ENCODE peak calls at places on chromosome 6, in four cellular contexts. G, H, B and E are unnamed samples.

GRCh38 chr6:74458536-74458935 is 747.3 kb downstream of the COL12A1 start:
- DNase-seq in G (no peak), H (no peak), B (no peak), E (no peak)

GRCh38 chr6:166774770-166775169 is 147.7 kb upstream of the RPS6KA2 start:
- DNase-seq in G (no peak), H (no peak), B (no peak), E (no peak)

GRCh38 chr6:104682722-104683643 is 176.7 kb downstream of the HACE1 start:
- DNase-seq in G (no peak), H (peak), B (no peak), E (peak)

GRCh38 chr6:35601331-35602132 is 87.2 kb downstream of the FKBP5 start:
- DNase-seq in G (no peak), H (no peak), B (no peak), E (peak)

GRCh38 chr6:36933102-36933501 is 21.4 kb upstream of the PI16 start:
- DNase-seq in G (no peak), H (no peak), B (no peak), E (peak)

GRCh38 chr6:9540534-9541126 is 874.2 kb downstream of the TFAP2A start:
- DNase-seq in G (no peak), H (no peak), B (no peak), E (peak)

GRCh38 chr6:13012271-13012670 is 295.7 kb downstream of the PHACTR1 start:
- DNase-seq in G (no peak), H (no peak), B (no peak), E (no peak)

GRCh38 chr6:18147160-18147559 is 7.7 kb downstream of the TPMT start:
- DNase-seq in G (no peak), H (no peak), B (no peak), E (no peak)

GRCh38 chr6:3231213-3232016 is 4.0 kb upstream of the TUBB2B start:
- DNase-seq in G (no peak), H (peak), B (no peak), E (peak)

GRCh38 chr6:83221886-83222479 is 28.8 kb downstream of the RWDD2A start:
- DNase-seq in G (no peak), H (peak), B (no peak), E (no peak)

GRCh38 chr6:130409394-130410095 is 43.7 kb downstream of the TMEM200A start:
- DNase-seq in G (no peak), H (no peak), B (no peak), E (no peak)

GRCh38 chr6:31352497-31353368 is 4.2 kb downstream of the HLA-B start:
- DNase-seq in G (no peak), H (no peak), B (no peak), E (no peak)

GRCh38 chr6:20644667-20645370 is 110.6 kb downstream of the CDKAL1 start:
- DNase-seq in G (no peak), H (no peak), B (no peak), E (no peak)

GRCh38 chr6:67160820-67161219 is 1453.8 kb upstream of the EYS start:
- DNase-seq in G (no peak), H (no peak), B (no peak), E (no peak)

GRCh38 chr6:133236898-133237297 is 4.3 kb upstream of the EYA4 start:
- DNase-seq in G (no peak), H (no peak), B (no peak), E (no peak)